ENCODE peak calls at places on chromosomes 7 and 10, in seven cellular contexts. N is ovary, W is neural progenitor cell, P is HFF-Myc, G is GM12865, X is foreskin keratinocyte, E is progenitor cell of endocrine pancreas. M is an unnamed sample.

GRCh38 chr10:93461124-93461806 is 20.9 kb downstream of the MYOF start:
- DNase-seq in N (no peak), W (no peak), P (no peak), G (no peak), X (no peak), E (no peak), M (no peak)

GRCh38 chr7:511476-512145 is 8.0 kb downstream of the PDGFA start:
- DNase-seq in N (no peak), W (no peak), P (no peak), G (no peak), X (peak), E (no peak), M (no peak)

GRCh38 chr10:113436836-113437235 is 116.0 kb upstream of the HABP2 start:
- DNase-seq in N (no peak), W (no peak), P (no peak), G (no peak), X (no peak), E (no peak), M (no peak)

GRCh38 chr7:140275069-140275961 is 98.5 kb upstream of the KDM7A start:
- DNase-seq in N (no peak), W (no peak), P (no peak), G (no peak), X (no peak), E (no peak), M (no peak)

GRCh38 chr10:3750884-3751283 is 34.1 kb downstream of the KLF6 start:
- DNase-seq in N (no peak), W (peak), P (no peak), G (no peak), X (no peak), E (no peak), M (no peak)

GRCh38 chr7:37277513-37277912 is 171.2 kb downstream of the ELMO1 start:
- DNase-seq in N (no peak), W (no peak), P (no peak), G (no peak), X (no peak), E (no peak), M (no peak)

GRCh38 chr7:123665157-123665556 is 9.5 kb downstream of the LMOD2 start:
- DNase-seq in N (no peak), W (no peak), P (no peak), G (no peak), X (no peak), E (no peak), M (no peak)

GRCh38 chr7:112876877-112877276 is 86.7 kb upstream of the TMEM168 start:
- DNase-seq in N (no peak), W (no peak), P (no peak), G (no peak), X (no peak), E (no peak), M (no peak)

GRCh38 chr7:92784935-92785334 is 51.4 kb downstream of the CDK6 start:
- DNase-seq in N (no peak), W (no peak), P (no peak), G (no peak), X (no peak), E (no peak), M (no peak)

GRCh38 chr10:17125316-17125715 is 4.3 kb downstream of the CUBN start:
- DNase-seq in N (no peak), W (no peak), P (no peak), G (no peak), X (no peak), E (no peak), M (no peak)

GRCh38 chr7:22402250-22402649 is 45.3 kb upstream of the RAPGEF5 start:
- DNase-seq in N (no peak), W (no peak), P (no peak), G (peak), X (no peak), E (no peak), M (no peak)

GRCh38 chr10:10209152-10209551 is 808.5 kb upstream of the CELF2 start:
- DNase-seq in N (peak), W (no peak), P (no peak), G (peak), X (no peak), E (no peak), M (no peak)

GRCh38 chr10:61978965-61979364 is 77.5 kb downstream of the ARID5B start:
- DNase-seq in N (no peak), W (no peak), P (no peak), G (no peak), X (no peak), E (no peak), M (no peak)

GRCh38 chr10:79242620-79243152 is 104.6 kb upstream of the PPIF start:
- DNase-seq in N (peak), W (peak), P (no peak), G (peak), X (no peak), E (peak), M (peak)

DNA sequence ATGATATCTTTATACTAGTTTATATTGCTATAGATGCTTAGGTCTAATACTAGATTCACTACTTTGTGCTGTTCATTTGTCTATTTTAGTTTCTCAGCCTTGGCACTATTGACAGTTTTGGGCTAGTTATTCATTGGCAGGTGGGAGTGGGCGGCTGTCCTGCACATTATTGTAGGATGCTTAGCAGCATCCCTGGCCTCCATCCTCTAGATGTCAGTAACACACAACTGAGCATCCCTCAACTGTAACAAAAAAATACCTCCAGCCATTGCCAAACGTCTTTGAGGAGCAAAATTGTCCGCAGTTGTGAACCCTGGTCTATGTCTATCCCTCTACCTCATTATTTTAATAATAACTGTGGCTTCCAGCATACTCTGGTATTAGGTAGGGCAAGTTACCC is 34.4 kb upstream of the PNLIP start:
- DNase-seq in N (no peak), W (no peak), P (no peak), G (no peak), X (no peak), E (no peak), M (no peak)
- TF ChIP-seq CTCF in N (no peak), W (peak), P (no peak), G (no peak), X (peak), E (no peak), M (no peak)

GRCh38 chr10:59465089-59465488 is 102.7 kb upstream of the FAM13C start:
- DNase-seq in N (no peak), W (peak), P (no peak), G (peak), X (no peak), E (no peak), M (no peak)
- TF ChIP-seq CTCF in N (no peak), W (peak), P (no peak), G (no peak), X (peak), E (no peak), M (no peak)

GRCh38 chr10:75399461-75400162 is 2.0 kb downstream of the ZNF503 start:
- DNase-seq in N (peak), W (peak), P (no peak), G (peak), X (peak), E (peak), M (peak)
- TF ChIP-seq CTCF in N (peak), W (peak), P (peak), G (peak), X (peak), E (peak), M (peak)

GRCh38 chr7:18901351-18901750 is 216.1 kb downstream of the TWIST1 start:
- DNase-seq in N (no peak), W (no peak), P (no peak), G (no peak), X (no peak), E (no peak), M (no peak)

GRCh38 chr7:18903676-18904075 is 213.8 kb downstream of the TWIST1 start:
- DNase-seq in N (no peak), W (no peak), P (no peak), G (no peak), X (no peak), E (no peak), M (no peak)

GRCh38 chr7:18901881-18902280 is 215.6 kb downstream of the TWIST1 start:
- DNase-seq in N (no peak), W (peak), P (no peak), G (no peak), X (no peak), E (no peak), M (no peak)

GRCh38 chr7:18902892-18903291 is 214.5 kb downstream of the TWIST1 start:
- DNase-seq in N (no peak), W (no peak), P (no peak), G (no peak), X (peak), E (no peak), M (no peak)

DNA sequence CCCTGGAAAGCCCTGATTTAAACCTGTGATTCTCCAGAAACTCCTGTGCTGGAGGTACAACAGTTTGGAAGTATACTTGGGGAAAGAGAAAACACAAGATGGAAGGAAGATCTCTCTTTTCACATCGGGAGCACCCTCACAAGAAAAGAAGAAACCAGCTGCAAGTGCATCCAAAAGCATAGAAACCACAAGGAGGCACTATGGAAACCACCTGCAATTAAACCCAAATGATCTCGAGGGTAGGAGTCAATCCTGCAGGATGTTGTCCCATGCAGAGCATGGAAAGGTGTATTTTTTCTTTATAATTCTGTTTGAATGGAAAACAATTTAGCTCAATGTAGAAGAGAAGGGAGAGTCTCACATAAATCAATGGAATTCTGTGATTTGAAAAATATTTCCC is 210.5 kb downstream of the TWIST1 start:
- DNase-seq in N (no peak), W (peak), P (no peak), G (no peak), X (no peak), E (no peak), M (no peak)
- TF ChIP-seq CTCF in N (no peak), W (peak), P (peak), G (no peak), X (peak), E (peak), M (no peak)

GRCh38 chr10:102713814-102714620 is at the start of gene ARL3:
- DNase-seq in N (peak), W (peak), P (peak), G (peak), X (peak), E (peak), M (peak)
- TF ChIP-seq CTCF in N (peak), W (peak), P (peak), G (peak), X (peak), E (peak), M (no peak)

DNA sequence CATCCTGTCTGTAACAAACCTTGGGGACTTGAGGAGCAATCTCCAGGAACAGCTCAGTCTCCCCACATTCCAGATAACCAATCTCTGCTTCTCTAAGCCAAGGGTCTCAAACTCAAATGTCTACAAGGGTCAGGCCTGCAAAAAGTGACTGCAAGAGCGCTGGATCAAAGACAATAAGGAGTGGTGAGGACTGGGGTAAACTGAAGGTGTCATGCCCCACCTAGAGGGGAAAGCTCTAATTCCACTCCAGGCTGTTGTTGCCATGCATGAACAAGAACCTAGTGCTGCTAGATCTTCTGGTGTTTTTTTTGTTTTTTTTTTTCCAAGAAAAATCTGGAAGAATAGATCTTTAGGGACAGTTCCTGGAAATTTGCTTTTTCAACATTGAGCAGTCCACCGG is 117.9 kb upstream of the MACROH2A2 start:
- DNase-seq in N (no peak), W (no peak), P (no peak), G (no peak), X (no peak), E (no peak), M (no peak)
- TF ChIP-seq CTCF in N (no peak), W (peak), P (peak), G (no peak), X (peak), E (no peak), M (no peak)

GRCh38 chr10:122546242-122546641 is 14.3 kb upstream of the DMBT1 start:
- DNase-seq in N (no peak), W (no peak), P (no peak), G (no peak), X (no peak), E (no peak), M (no peak)

GRCh38 chr10:122548699-122549098 is 11.9 kb upstream of the DMBT1 start:
- DNase-seq in N (no peak), W (no peak), P (no peak), G (no peak), X (no peak), E (no peak), M (no peak)

GRCh38 chr10:122543676-122544075 is 16.9 kb upstream of the DMBT1 start:
- DNase-seq in N (no peak), W (no peak), P (no peak), G (no peak), X (no peak), E (no peak), M (no peak)

GRCh38 chr10:122541541-122542002 is 19.0 kb upstream of the DMBT1 start:
- DNase-seq in N (no peak), W (no peak), P (no peak), G (no peak), X (no peak), E (no peak), M (no peak)

GRCh38 chr10:122544493-122544892 is 16.1 kb upstream of the DMBT1 start:
- DNase-seq in N (no peak), W (no peak), P (no peak), G (no peak), X (no peak), E (no peak), M (no peak)
- TF ChIP-seq CTCF in N (no peak), W (no peak), P (no peak), G (no peak), X (no peak), E (no peak), M (no peak)

GRCh38 chr10:44990302-44990655 is 10.4 kb upstream of the ZNF22 start:
- DNase-seq in N (peak), W (peak), P (no peak), G (no peak), X (no peak), E (peak), M (no peak)
- TF ChIP-seq CTCF in N (no peak), W (peak), P (peak), G (no peak), X (peak), E (peak), M (peak)